ENCODE peak calls at places on chromosomes 11 and 22, in eight cellular contexts. U is CD8-positive, alpha-beta T cell; W is small intestine; P is transverse colon; G is iPS DF 6.9; Z is pancreas; N is Peyer's patch; M is body of pancreas. V is an unnamed sample. For H3K4me1, the result is how much of the 10 kb centered on the place peaks cover.

GRCh38 chr11:1200611-1201191 is 22.2 kb upstream of the MUC5B start:
- DNase-seq in U (no peak), W (no peak), P (peak), G (no peak), Z (no peak), N (no peak), M (no peak), V (no peak)

GRCh38 chr22:47146941-47147340 is 384.5 kb downstream of the TBC1D22A start:
- DNase-seq in U (no peak), W (no peak), P (no peak), G (no peak), Z (peak), N (no peak), M (no peak), V (no peak)

GRCh38 chr22:47162865-47163264 is 400.4 kb downstream of the TBC1D22A start:
- DNase-seq in U (no peak), W (no peak), P (peak), G (no peak), Z (peak), N (no peak), M (peak), V (no peak)

GRCh38 chr11:123052884-123053721 is 8.8 kb downstream of the HSPA8 start:
- DNase-seq in U (no peak), W (no peak), P (no peak), G (no peak), Z (no peak), N (no peak), M (no peak), V (no peak)

GRCh38 chr11:118223992-118224391 is 819 bp downstream of the JAML start:
- DNase-seq in U (no peak), W (no peak), P (no peak), G (no peak), Z (no peak), N (no peak), M (no peak), V (no peak)

GRCh38 chr11:118533769-118534729 is 3.1 kb downstream of the TMEM25 start:
- DNase-seq in U (no peak), W (peak), P (peak), G (no peak), Z (no peak), N (peak), M (no peak), V (no peak)

GRCh38 chr11:128862913-128863660 is 4.0 kb downstream of the KCNJ1 start:
- DNase-seq in U (no peak), W (no peak), P (no peak), G (no peak), Z (no peak), N (no peak), M (no peak), V (no peak)

GRCh38 chr11:73244589-73245240 is 26.6 kb downstream of the P2RY2 start:
- DNase-seq in U (no peak), W (no peak), P (no peak), G (no peak), Z (no peak), N (peak), M (no peak), V (no peak)

GRCh38 chr11:26914968-26915367 is 78.9 kb upstream of the FIBIN start:
- DNase-seq in U (no peak), W (no peak), P (peak), G (no peak), Z (no peak), N (no peak), M (no peak), V (no peak)

GRCh38 chr11:65560555-65561418 is 2.6 kb upstream of the LTBP3 start:
- DNase-seq in U (no peak), W (peak), P (peak), G (no peak), Z (peak), N (no peak), M (no peak), V (no peak)

GRCh38 chr11:65562788-65563187 is 4.6 kb upstream of the LTBP3 start:
- DNase-seq in U (no peak), W (no peak), P (no peak), G (no peak), Z (no peak), N (no peak), M (no peak), V (no peak)

GRCh38 chr11:65565624-65566453 is 4.4 kb upstream of the ZNRD2 start:
- DNase-seq in U (no peak), W (no peak), P (no peak), G (no peak), Z (peak), N (no peak), M (no peak), V (no peak)

GRCh38 chr11:65562020-65562419 is 3.9 kb upstream of the LTBP3 start:
- DNase-seq in U (no peak), W (no peak), P (no peak), G (no peak), Z (no peak), N (no peak), M (no peak), V (no peak)

DNA sequence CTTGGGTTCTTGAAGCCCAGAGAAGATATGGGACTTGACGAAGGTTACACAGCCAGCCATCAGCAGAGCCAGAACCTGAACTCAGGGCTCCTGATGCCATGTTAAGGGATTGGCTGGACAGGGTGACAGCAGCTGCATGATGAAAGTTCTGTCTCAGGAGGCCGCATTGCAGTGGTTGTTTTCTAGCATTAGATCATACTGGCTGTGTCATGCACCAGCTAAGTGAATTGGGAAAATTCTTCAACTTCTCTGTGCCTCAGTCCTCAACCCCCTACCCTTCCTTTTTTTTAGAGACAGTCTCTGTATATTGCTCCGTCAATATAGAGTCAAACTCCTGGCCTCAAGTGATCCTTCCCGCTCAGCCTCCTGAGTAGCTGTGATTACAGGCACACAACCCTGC is 5.4 kb upstream of the LTBP3 start:
- DNase-seq in U (no peak), W (no peak), P (no peak), G (no peak), Z (no peak), N (no peak), M (no peak), V (no peak)
- H3K4me1 ChIP-seq in U (half or more), W (under half), P (under half), G (under half), Z (under half), N (under half), M (under half), V (under half)

GRCh38 chr22:50258361-50259292 is 2.9 kb downstream of the MAPK12 start:
- DNase-seq in U (no peak), W (no peak), P (no peak), G (no peak), Z (no peak), N (no peak), M (no peak), V (no peak)
- H3K4me3 ChIP-seq in U (no peak), W (no peak), P (no peak), G (no peak), Z (no peak), N (no peak), M (no peak), V (no peak)

GRCh38 chr22:40747361-40747760 is 68.1 kb downstream of the MCHR1 start:
- DNase-seq in U (no peak), W (no peak), P (no peak), G (no peak), Z (no peak), N (no peak), M (no peak), V (no peak)

GRCh38 chr22:40748388-40748970 is 69.2 kb downstream of the MCHR1 start:
- DNase-seq in U (no peak), W (no peak), P (no peak), G (no peak), Z (no peak), N (no peak), M (no peak), V (no peak)

GRCh38 chr22:40751250-40751649 is 67.9 kb downstream of the SLC25A17 start:
- DNase-seq in U (no peak), W (no peak), P (no peak), G (no peak), Z (no peak), N (no peak), M (no peak), V (no peak)

GRCh38 chr22:40749006-40749405 is 69.7 kb downstream of the MCHR1 start:
- DNase-seq in U (no peak), W (no peak), P (no peak), G (no peak), Z (no peak), N (no peak), M (no peak), V (no peak)

GRCh38 chr22:40749829-40750228 is 69.3 kb downstream of the SLC25A17 start:
- DNase-seq in U (no peak), W (no peak), P (no peak), G (no peak), Z (no peak), N (no peak), M (no peak), V (no peak)
- H3K27ac ChIP-seq in U (no peak), W (no peak), P (no peak), G (no peak), Z (no peak), N (no peak), M (peak), V (no peak)

GRCh38 chr22:35746946-35747703 is 29.5 kb downstream of the APOL5 start:
- DNase-seq in U (no peak), W (no peak), P (no peak), G (no peak), Z (no peak), N (no peak), M (no peak), V (no peak)

GRCh38 chr22:35743466-35743865 is 25.8 kb downstream of the APOL5 start:
- DNase-seq in U (no peak), W (no peak), P (no peak), G (no peak), Z (no peak), N (no peak), M (no peak), V (no peak)

GRCh38 chr22:35749808-35750207 is 32.1 kb downstream of the APOL5 start:
- DNase-seq in U (no peak), W (no peak), P (no peak), G (no peak), Z (no peak), N (no peak), M (no peak), V (no peak)

GRCh38 chr22:35742342-35743100 is 24.8 kb downstream of the APOL5 start:
- DNase-seq in U (no peak), W (no peak), P (no peak), G (no peak), Z (no peak), N (no peak), M (no peak), V (no peak)

DNA sequence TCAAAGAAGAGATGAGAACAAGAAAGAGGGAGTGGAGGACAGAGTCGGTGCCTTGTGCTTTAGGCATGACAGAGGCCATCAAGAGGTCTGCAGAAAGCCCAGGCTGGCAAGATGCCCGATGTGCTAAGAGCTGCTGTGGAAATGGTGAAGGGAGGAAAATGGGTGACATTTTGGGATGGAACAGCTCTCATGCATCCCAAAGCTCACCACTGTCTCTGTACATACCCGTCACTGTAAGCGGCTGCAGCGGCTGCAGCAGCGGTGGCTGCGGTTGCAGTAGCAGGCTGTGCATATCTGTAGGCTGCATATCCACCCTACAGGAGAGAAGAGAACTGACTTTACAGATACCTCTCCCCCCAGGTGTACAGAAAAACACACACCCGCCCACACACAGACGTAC is 28.6 kb downstream of the APOL5 start:
- DNase-seq in U (no peak), W (no peak), P (no peak), G (no peak), Z (no peak), N (no peak), M (no peak), V (no peak)
- H3K4me1 ChIP-seq in U (under half), W (under half), P (under half), G (under half), Z (under half), N (under half), M (under half), V (under half)

DNA sequence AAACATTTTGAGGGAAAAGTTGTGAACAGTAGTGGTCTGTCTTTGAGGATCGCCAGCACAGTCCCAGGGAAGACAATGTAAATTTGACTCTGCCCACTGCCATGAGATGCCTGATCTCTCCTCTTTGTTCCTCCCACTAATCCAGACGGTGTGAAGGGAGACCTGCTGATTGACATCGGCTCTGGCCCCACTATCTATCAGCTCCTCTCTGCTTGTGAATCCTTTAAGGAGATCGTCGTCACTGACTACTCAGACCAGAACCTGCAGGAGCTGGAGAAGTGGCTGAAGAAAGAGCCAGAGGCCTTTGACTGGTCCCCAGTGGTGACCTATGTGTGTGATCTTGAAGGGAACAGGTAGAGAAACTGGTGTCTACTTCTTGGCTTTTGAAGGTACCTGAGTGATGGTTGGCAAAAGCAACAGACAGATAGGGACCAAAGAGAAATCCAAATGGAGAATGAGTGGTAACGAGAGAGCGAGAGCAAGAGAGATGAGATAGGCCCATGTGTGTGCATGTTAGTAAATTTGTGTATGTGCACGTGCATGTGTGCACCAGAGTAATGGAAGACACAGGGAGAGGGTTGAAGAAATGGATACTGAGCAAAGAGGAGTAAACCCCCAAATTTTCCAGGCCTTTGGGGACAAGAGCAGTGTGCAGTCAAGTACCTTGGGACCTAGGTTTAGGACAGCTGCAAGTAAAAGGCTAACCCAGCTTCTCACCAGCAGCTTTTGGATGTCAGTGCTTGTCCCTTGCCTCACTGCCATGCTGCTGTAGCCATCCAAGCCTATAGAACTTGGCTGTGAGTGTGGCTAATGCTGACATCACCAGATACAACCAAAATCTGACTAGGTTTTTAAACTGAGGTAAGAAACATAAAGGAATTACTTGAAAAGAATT is 1.9 kb downstream of the NNMT start:
- DNase-seq in U (no peak), W (no peak), P (no peak), G (no peak), Z (no peak), N (no peak), M (no peak), V (no peak)
- H3K4me3 ChIP-seq in U (no peak), W (no peak), P (peak), G (no peak), Z (no peak), N (peak), M (no peak), V (no peak)

DNA sequence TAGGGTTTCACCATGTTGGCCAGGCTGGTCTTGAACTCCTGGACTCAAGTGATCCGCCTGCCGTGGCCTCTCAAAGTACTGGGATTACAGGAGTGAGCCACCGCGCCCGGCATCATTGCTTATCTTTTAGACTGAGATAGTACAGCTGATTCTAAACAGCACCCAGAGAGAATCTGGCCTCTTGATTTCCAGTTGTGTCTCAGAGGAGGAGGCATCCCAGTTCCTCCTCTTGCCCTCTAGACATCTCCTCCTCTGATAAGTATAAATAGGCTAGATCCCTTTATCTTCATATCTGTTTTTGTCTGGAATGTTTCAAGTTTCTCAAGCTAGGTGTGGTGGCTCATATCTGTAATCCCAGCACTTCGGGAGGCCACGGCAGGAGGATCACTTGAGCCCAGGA is 7.0 kb downstream of the MARK2 start:
- DNase-seq in U (no peak), W (no peak), P (no peak), G (no peak), Z (no peak), N (no peak), M (no peak), V (no peak)
- H3K27ac ChIP-seq in U (no peak), W (no peak), P (no peak), G (no peak), Z (no peak), N (no peak), M (peak), V (no peak)

GRCh38 chr11:134366279-134366678 is 34.5 kb downstream of the GLB1L2 start:
- DNase-seq in U (no peak), W (no peak), P (no peak), G (no peak), Z (no peak), N (peak), M (no peak), V (no peak)

GRCh38 chr11:134364261-134364660 is 32.5 kb downstream of the GLB1L2 start:
- DNase-seq in U (no peak), W (no peak), P (no peak), G (no peak), Z (no peak), N (peak), M (no peak), V (no peak)

GRCh38 chr11:134363592-134363991 is 31.8 kb downstream of the GLB1L2 start:
- DNase-seq in U (no peak), W (peak), P (no peak), G (no peak), Z (no peak), N (peak), M (no peak), V (no peak)

GRCh38 chr11:134363161-134363560 is 31.4 kb downstream of the GLB1L2 start:
- DNase-seq in U (no peak), W (no peak), P (no peak), G (no peak), Z (no peak), N (peak), M (no peak), V (no peak)

GRCh38 chr11:134365011-134365925 is 33.5 kb downstream of the GLB1L2 start:
- DNase-seq in U (no peak), W (no peak), P (no peak), G (no peak), Z (no peak), N (peak), M (no peak), V (no peak)
- H3K4me1 ChIP-seq in U (under half), W (under half), P (under half), G (under half), Z (under half), N (under half), M (under half), V (under half)

DNA sequence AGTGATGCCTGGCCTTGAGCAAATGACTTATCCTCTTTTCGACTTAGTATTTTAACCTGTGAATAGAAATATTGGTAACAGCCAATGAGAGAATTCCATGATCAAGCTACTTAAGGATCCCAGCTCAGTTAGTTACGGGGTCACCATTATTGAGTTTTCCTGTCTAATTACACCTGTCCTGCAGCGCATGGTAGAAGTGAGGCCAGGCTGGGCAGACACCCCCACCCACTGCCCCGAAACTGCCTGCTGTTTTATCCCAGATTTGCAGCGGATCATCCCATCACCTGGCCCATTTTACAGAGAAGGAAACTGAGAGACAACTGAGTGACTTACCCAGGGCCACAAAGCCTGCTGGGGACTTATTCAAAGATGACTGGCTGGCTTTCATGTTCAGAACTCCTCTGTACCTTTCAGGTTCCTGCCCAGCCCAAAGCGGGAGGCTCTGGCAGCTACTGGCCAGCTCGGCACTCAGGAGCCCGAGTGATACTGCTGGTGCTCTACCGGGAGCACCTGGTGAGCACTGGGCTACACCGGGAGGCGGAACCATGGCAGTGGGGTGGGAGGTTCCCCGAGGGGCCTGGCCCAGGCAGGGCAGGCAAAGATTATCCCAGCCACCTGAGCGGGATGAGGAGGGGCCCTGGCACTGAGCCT is 1.4 kb downstream of the MUS81 start:
- DNase-seq in U (no peak), W (no peak), P (peak), G (no peak), Z (peak), N (no peak), M (no peak), V (no peak)
- H3K4me3 ChIP-seq in U (peak), W (peak), P (no peak), G (peak), Z (peak), N (peak), M (no peak), V (peak)

DNA sequence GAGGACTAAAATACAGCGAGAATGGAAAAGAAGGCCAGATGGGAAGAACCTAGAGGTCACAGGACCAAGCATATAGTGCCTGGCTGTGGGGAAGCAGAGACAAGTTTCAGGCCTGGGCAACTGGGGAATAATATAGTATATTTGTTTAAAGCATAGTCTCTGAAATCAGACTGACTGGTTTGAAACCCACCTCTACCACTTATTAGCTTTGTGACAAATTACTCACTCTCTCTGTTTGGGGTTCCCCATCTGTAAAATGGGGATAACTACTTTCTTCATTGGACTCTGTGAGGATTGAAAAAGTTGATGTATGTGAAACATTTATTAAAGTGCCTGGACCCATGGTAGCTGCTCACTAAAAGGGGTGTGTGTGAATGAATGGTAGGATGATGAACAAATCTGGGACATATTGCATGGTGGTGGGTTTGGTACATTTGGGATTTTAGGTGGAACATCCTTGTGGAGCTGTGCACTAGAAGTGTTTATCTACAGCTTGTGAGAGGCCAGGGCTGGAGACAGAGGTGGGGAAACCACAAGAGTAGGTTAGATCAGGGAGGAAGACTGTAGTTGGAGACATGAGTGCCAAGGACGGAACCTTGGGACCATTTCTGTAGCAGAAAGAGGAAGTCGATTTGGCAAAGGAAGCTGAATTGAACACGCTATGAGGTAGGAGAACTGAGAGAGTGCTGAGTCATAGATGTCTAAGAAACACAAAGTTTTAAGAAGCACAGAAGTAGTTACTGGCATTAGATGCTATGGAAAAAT is 52.6 kb downstream of the SWAP70 start:
- DNase-seq in U (no peak), W (no peak), P (no peak), G (no peak), Z (no peak), N (no peak), M (no peak), V (no peak)
- H3K27ac ChIP-seq in U (no peak), W (no peak), P (no peak), G (no peak), Z (no peak), N (no peak), M (peak), V (no peak)